ENCODE peak calls at places on chromosome 2, in five cellular contexts. A is AG08396, N is C1 segment of cervical spinal cord, K is germinal center, L is M059J. C is an unnamed sample.

GRCh38 chr2:178425255-178425827 is 25.6 kb downstream of the PRKRA start:
- DNase-seq in A (no peak), N (no peak), K (no peak), L (no peak), C (no peak)

GRCh38 chr2:235765181-235765820 is 271.5 kb downstream of the AGAP1 start:
- DNase-seq in A (peak; percentile 45), N (no peak), K (no peak), L (peak; percentile 59), C (no peak)

GRCh38 chr2:182366625-182367024 is 60.2 kb downstream of the PDE1A start:
- DNase-seq in A (no peak), N (no peak), K (no peak), L (peak; percentile 78), C (no peak)

GRCh38 chr2:26462511-26463251 is 15.2 kb downstream of the OTOF start:
- DNase-seq in A (peak; percentile 84), N (no peak), K (no peak), L (peak; percentile 72), C (no peak)

GRCh38 chr2:239880396-239880795 is 144.7 kb downstream of the NDUFA10 start:
- DNase-seq in A (no peak), N (no peak), K (no peak), L (no peak), C (no peak)

GRCh38 chr2:42252464-42252863 is 83.3 kb downstream of the EML4 start:
- DNase-seq in A (no peak), N (no peak), K (no peak), L (no peak), C (no peak)

GRCh38 chr2:202718614-202719013 is 83.8 kb downstream of the FAM117B start:
- DNase-seq in A (peak; percentile 45), N (no peak), K (no peak), L (peak; percentile 78), C (no peak)

GRCh38 chr2:78546843-78547242 is 478.7 kb upstream of the REG3G start:
- DNase-seq in A (no peak), N (no peak), K (no peak), L (no peak), C (no peak)

GRCh38 chr2:237731663-237732062 is 66.9 kb upstream of the RBM44 start:
- DNase-seq in A (peak; percentile 68), N (no peak), K (no peak), L (peak; percentile 89), C (no peak)

GRCh38 chr2:73284296-73285161 is at the start of gene FBXO41:
- DNase-seq in A (peak; percentile 72), N (no peak), K (peak; percentile 80), L (peak; percentile 22), C (no peak)

GRCh38 chr2:133884739-133885381 is 316.6 kb upstream of the NCKAP5 start:
- DNase-seq in A (peak; percentile 30), N (no peak), K (peak; percentile 36), L (peak; percentile 35), C (no peak)

GRCh38 chr2:62826141-62826540 is 120.6 kb downstream of the EHBP1 start:
- DNase-seq in A (peak; percentile 30), N (no peak), K (no peak), L (no peak), C (no peak)

GRCh38 chr2:7378642-7379041 is 461.4 kb downstream of the RNF144A start:
- DNase-seq in A (no peak), N (peak; percentile 43), K (no peak), L (no peak), C (no peak)

GRCh38 chr2:181776336-181776735 is 96.0 kb upstream of the NEUROD1 start:
- DNase-seq in A (no peak), N (no peak), K (no peak), L (no peak), C (no peak)

GRCh38 chr2:163182764-163183354 is 344.3 kb upstream of the KCNH7 start:
- DNase-seq in A (peak; percentile 7), N (no peak), K (peak; percentile 3), L (peak; percentile 21), C (no peak)

GRCh38 chr2:174788291-174788929 is 24.1 kb upstream of the CHRNA1 start:
- DNase-seq in A (peak; percentile 40), N (no peak), K (peak; percentile 30), L (no peak), C (no peak)

GRCh38 chr2:1681017-1681318 is 63.3 kb downstream of the PXDN start:
- DNase-seq in A (no peak), N (no peak), K (no peak), L (no peak), C (no peak)

GRCh38 chr2:182416861-182417260 is 10.0 kb downstream of the PDE1A start:
- DNase-seq in A (no peak), N (no peak), K (no peak), L (no peak), C (no peak)

GRCh38 chr2:128381001-128381938 is 62.6 kb upstream of the HS6ST1 start:
- DNase-seq in A (no peak), N (no peak), K (no peak), L (no peak), C (peak; percentile 79)

C was measured in chondrocyte.